ENCODE peak calls at places on chromosomes 5 and 9, in six cellular contexts. I, W, P, S, J and Z are unnamed samples.

GRCh38 chr9:109150925-109151547 is 16.0 kb downstream of the FRRS1L start:
- DNase-seq in I (no peak), W (no peak), P (no peak), S (no peak), J (no peak), Z (no peak)

GRCh38 chr5:147822686-147823491 is 8.6 kb downstream of the SPINK1 start:
- DNase-seq in I (peak), W (peak), P (peak), S (no peak), J (peak), Z (peak)

GRCh38 chr5:54529565-54529964 is 12.0 kb downstream of the SNX18 start:
- DNase-seq in I (no peak), W (no peak), P (no peak), S (no peak), J (no peak), Z (no peak)

GRCh38 chr5:104431946-104432345 is 869.4 kb upstream of the NUDT12 start:
- DNase-seq in I (no peak), W (no peak), P (no peak), S (no peak), J (no peak), Z (no peak)

GRCh38 chr5:7325975-7326911 is 69.7 kb upstream of the ADCY2 start:
- DNase-seq in I (no peak), W (peak), P (peak), S (peak), J (no peak), Z (no peak)

GRCh38 chr9:36102742-36103495 is 33.6 kb upstream of the GLIPR2 start:
- DNase-seq in I (peak), W (peak), P (peak), S (peak), J (peak), Z (peak)

GRCh38 chr5:75368391-75368790 is 31.4 kb downstream of the HMGCR start:
- DNase-seq in I (no peak), W (peak), P (peak), S (no peak), J (no peak), Z (peak)

GRCh38 chr9:137666950-137667670 is 48.3 kb downstream of the EHMT1 start:
- DNase-seq in I (no peak), W (no peak), P (no peak), S (no peak), J (no peak), Z (no peak)

GRCh38 chr5:179234563-179235135 is 110.6 kb downstream of the ADAMTS2 start:
- DNase-seq in I (no peak), W (no peak), P (no peak), S (no peak), J (no peak), Z (no peak)

GRCh38 chr9:73081979-73082657 is 69.5 kb upstream of the ANXA1 start:
- DNase-seq in I (no peak), W (peak), P (peak), S (no peak), J (no peak), Z (peak)

GRCh38 chr5:134139891-134140469 is 25.5 kb downstream of the TCF7 start:
- DNase-seq in I (no peak), W (no peak), P (no peak), S (no peak), J (peak), Z (no peak)

GRCh38 chr9:126513159-126514036 is 100.3 kb upstream of the LMX1B start:
- DNase-seq in I (no peak), W (no peak), P (no peak), S (no peak), J (no peak), Z (no peak)

GRCh38 chr5:116579139-116579538 is 4.5 kb upstream of the SEMA6A start:
- DNase-seq in I (no peak), W (no peak), P (no peak), S (no peak), J (no peak), Z (no peak)

GRCh38 chr5:103445426-103446035 is 117.1 kb downstream of the NUDT12 start:
- DNase-seq in I (no peak), W (no peak), P (no peak), S (no peak), J (no peak), Z (no peak)

GRCh38 chr9:14812806-14813205 is 90.3 kb upstream of the CER1 start:
- DNase-seq in I (no peak), W (no peak), P (no peak), S (no peak), J (no peak), Z (no peak)

GRCh38 chr5:56176155-56176798 is 56.9 kb downstream of the ANKRD55 start:
- DNase-seq in I (no peak), W (peak), P (peak), S (peak), J (no peak), Z (peak)

GRCh38 chr9:121483049-121483448 is 16.6 kb downstream of the GGTA1 start:
- DNase-seq in I (no peak), W (peak), P (no peak), S (no peak), J (no peak), Z (no peak)

GRCh38 chr5:171092194-171092593 is 216.9 kb upstream of the TLX3 start:
- DNase-seq in I (no peak), W (peak), P (peak), S (no peak), J (no peak), Z (peak)

GRCh38 chr9:37787059-37787458 is 2.2 kb upstream of the EXOSC3 start:
- DNase-seq in I (no peak), W (no peak), P (no peak), S (no peak), J (no peak), Z (no peak)

GRCh38 chr9:72930828-72931227 is 22.0 kb downstream of the ALDH1A1 start:
- DNase-seq in I (no peak), W (no peak), P (no peak), S (no peak), J (no peak), Z (no peak)

GRCh38 chr5:122151640-122152039 is 22.3 kb downstream of the ZNF474 start:
- DNase-seq in I (no peak), W (peak), P (no peak), S (no peak), J (peak), Z (peak)

GRCh38 chr9:135745189-135745588 is 43.2 kb downstream of the KCNT1 start:
- DNase-seq in I (no peak), W (no peak), P (no peak), S (no peak), J (no peak), Z (no peak)

GRCh38 chr9:105064248-105065118 is 136.5 kb upstream of the ABCA1 start:
- DNase-seq in I (peak), W (peak), P (peak), S (peak), J (peak), Z (peak)

GRCh38 chr5:78187172-78187571 is 107.3 kb downstream of the AP3B1 start:
- DNase-seq in I (no peak), W (no peak), P (no peak), S (no peak), J (no peak), Z (no peak)

GRCh38 chr5:172678902-172679301 is 37.8 kb downstream of the NEURL1B start:
- DNase-seq in I (no peak), W (no peak), P (no peak), S (peak), J (peak), Z (peak)

GRCh38 chr5:128154943-128155342 is 71.4 kb downstream of the SLC12A2 start:
- DNase-seq in I (no peak), W (peak), P (peak), S (no peak), J (no peak), Z (peak)

GRCh38 chr5:37896159-37896558 is 56.3 kb upstream of the GDNF start:
- DNase-seq in I (no peak), W (no peak), P (no peak), S (no peak), J (no peak), Z (no peak)

GRCh38 chr5:157358871-157359270 is 92.9 kb downstream of the CYFIP2 start:
- DNase-seq in I (no peak), W (no peak), P (no peak), S (no peak), J (no peak), Z (no peak)

GRCh38 chr5:174731214-174732039 is 7.0 kb downstream of the MSX2 start:
- DNase-seq in I (no peak), W (no peak), P (no peak), S (no peak), J (no peak), Z (no peak)

GRCh38 chr9:121607434-121608248 is 43.8 kb upstream of the DAB2IP start:
- DNase-seq in I (no peak), W (peak), P (no peak), S (peak), J (no peak), Z (peak)

GRCh38 chr5:61967681-61968080 is 338.3 kb upstream of the KIF2A start:
- DNase-seq in I (no peak), W (no peak), P (no peak), S (no peak), J (no peak), Z (no peak)

GRCh38 chr5:179623906-179624741 is 653 bp upstream of the HNRNPH1 start:
- DNase-seq in I (peak), W (peak), P (peak), S (no peak), J (no peak), Z (peak)

GRCh38 chr9:93665566-93666278 is 89.3 kb downstream of the PHF2 start:
- DNase-seq in I (no peak), W (no peak), P (no peak), S (no peak), J (no peak), Z (no peak)

GRCh38 chr9:19554518-19554917 is 145.7 kb downstream of the ACER2 start:
- DNase-seq in I (no peak), W (no peak), P (no peak), S (no peak), J (no peak), Z (no peak)

GRCh38 chr9:87675906-87676515 is 49.9 kb upstream of the CTSL start:
- DNase-seq in I (no peak), W (no peak), P (no peak), S (no peak), J (peak), Z (no peak)

GRCh38 chr5:153719324-153719723 is 228.9 kb downstream of the GRIA1 start:
- DNase-seq in I (no peak), W (no peak), P (no peak), S (no peak), J (no peak), Z (no peak)

GRCh38 chr5:122182491-122182921 is 53.2 kb downstream of the ZNF474 start:
- DNase-seq in I (no peak), W (peak), P (peak), S (peak), J (peak), Z (peak)

GRCh38 chr5:106768392-106768791 is 902.3 kb downstream of the EFNA5 start:
- DNase-seq in I (no peak), W (no peak), P (no peak), S (no peak), J (no peak), Z (no peak)

GRCh38 chr9:14362175-14362574 is 48.2 kb upstream of the NFIB start:
- DNase-seq in I (no peak), W (peak), P (peak), S (no peak), J (no peak), Z (peak)

GRCh38 chr5:17190799-17191391 is 26.5 kb upstream of the BASP1 start:
- DNase-seq in I (no peak), W (no peak), P (no peak), S (no peak), J (no peak), Z (no peak)
- TF ChIP-seq CTCF in I (no peak), W (no peak), P (no peak), S (no peak), J (no peak), Z (no peak)

GRCh38 chr9:16866542-16866941 is 3.9 kb downstream of the BNC2 start:
- DNase-seq in I (no peak), W (peak), P (no peak), S (no peak), J (no peak), Z (peak)
- H3K4me3 ChIP-seq in I (no peak), W (peak), P (no peak), S (peak), J (no peak), Z (no peak)

DNA sequence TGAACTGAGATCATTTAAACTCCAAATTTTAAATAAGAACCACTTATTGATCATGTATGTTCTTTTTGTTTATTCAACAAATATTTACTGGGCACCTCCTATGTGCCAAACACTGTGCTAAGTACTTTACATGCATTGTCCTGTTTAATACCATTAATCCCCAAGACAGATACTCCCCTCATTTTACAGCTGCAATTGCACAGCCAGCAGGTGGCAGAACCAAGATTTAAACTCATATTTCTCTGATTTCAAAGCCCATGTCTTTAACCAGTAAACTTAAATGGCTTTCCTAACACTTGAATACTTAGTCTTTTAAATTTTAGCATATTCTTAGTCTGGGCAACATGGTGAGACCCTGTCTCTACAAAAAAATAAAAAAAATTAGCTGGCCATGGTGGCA is 43.4 kb upstream of the KIAA1958 start:
- DNase-seq in I (peak), W (peak), P (no peak), S (no peak), J (peak), Z (peak)
- TF ChIP-seq CTCF in I (no peak), W (peak), P (peak), S (peak), J (peak), Z (peak)

DNA sequence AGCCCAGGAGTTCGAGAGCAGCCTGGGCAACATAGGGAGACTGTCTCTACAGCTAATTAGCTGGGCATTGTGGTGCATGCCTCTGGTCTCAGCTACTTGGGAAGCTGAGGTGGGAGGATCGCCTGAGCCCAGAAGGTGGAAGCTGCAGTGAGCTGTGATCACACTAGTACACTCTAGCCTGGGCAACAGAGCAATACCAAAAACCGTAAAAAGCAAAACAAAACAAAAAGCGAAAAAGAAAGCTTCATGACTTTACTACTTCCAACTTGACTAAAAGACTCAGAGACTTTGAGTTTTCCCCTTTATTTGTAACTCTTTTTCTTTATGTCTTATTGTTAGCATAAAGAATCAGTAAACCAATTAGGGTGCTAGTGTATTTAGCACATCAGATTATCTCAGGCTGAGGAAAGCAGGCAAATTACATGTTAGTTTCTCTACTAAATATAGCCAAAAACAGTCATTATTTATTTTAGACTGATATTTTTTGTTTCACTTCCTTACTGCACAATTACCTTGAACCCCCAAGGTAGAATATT is 5.4 kb downstream of the RAD17 start:
- DNase-seq in I (no peak), W (no peak), P (no peak), S (no peak), J (no peak), Z (no peak)
- H3K4me3 ChIP-seq in I (no peak), W (no peak), P (no peak), S (no peak), J (no peak), Z (no peak)

GRCh38 chr5:159104058-159104651 is 4.4 kb upstream of the EBF1 start:
- DNase-seq in I (no peak), W (peak), P (peak), S (no peak), J (no peak), Z (peak)
- TF ChIP-seq CTCF in I (no peak), W (peak), P (peak), S (peak), J (no peak), Z (peak)

DNA sequence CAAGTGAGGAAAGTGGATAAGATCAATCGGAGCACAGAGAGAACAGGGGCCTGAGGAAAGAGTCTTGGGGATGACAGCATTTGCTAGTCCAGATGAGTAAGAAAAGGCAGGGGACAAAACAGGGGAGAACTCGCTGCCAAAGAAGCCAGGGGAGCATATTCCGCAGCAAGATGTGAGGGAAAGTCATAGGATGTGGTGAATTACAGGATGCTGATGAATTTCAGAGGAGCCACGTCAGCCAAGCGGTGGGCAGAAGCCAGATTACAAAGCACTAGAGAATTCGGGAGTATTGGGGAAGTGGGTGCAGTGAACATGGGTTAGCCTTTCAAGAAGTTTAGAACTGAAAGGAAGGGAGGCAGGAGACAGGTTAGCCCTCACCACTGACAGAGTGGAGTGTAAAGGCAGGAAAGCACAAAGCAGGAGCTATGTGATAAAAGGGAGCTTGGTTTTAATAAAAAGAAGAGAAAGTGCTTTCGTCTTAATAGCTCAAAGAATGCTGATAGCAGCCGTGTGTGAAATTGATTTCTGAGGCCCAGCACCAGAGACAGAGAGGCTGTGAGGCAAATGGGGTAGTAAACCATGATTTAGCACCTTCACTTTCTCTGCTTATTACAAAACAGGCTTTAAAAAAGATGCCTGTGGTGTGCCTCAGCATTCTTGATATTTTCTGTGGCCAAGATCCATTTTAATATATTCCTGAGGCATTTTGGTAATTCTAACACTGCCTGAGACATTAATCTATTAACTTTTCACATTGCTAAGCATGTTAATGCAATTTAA is 16.8 kb downstream of the ADAMTSL1 start:
- DNase-seq in I (no peak), W (peak), P (peak), S (peak), J (no peak), Z (peak)
- H3K4me3 ChIP-seq in I (no peak), W (peak), P (peak), S (no peak), J (no peak), Z (peak)

GRCh38 chr5:132103969-132104391 is 30.4 kb downstream of the CSF2 start:
- DNase-seq in I (no peak), W (peak), P (no peak), S (no peak), J (no peak), Z (peak)
- TF ChIP-seq CTCF in I (no peak), W (no peak), P (no peak), S (no peak), J (no peak), Z (no peak)

GRCh38 chr9:4225291-4226119 is 74.4 kb downstream of the GLIS3 start:
- DNase-seq in I (peak), W (peak), P (peak), S (no peak), J (no peak), Z (peak)
- H3K4me3 ChIP-seq in I (no peak), W (no peak), P (no peak), S (no peak), J (no peak), Z (no peak)

DNA sequence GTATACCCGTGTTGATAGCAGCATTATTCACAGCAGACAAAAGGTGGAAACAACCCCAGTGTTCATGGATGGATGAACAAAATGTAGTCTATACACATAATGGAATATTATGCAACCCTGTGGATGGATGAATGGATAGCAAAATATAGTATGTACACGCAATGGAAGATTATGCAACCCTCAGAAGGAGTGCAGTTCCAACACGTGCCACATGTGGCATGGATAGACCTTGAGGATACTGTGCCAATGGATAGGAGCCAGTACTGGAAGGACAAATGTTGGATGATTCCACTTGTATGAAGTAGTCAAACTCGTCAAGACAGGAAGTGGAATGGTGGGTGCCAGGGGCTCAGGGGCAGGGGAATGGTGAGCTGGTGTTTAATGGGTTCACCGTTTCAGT is 44.9 kb downstream of the PLEKHG4B start:
- DNase-seq in I (no peak), W (no peak), P (no peak), S (no peak), J (no peak), Z (no peak)
- TF ChIP-seq CTCF in I (no peak), W (peak), P (no peak), S (no peak), J (no peak), Z (no peak)

GRCh38 chr9:71608825-71609452 is 159.4 kb downstream of the CEMIP2 start:
- DNase-seq in I (no peak), W (no peak), P (no peak), S (no peak), J (no peak), Z (peak)

GRCh38 chr9:71604197-71605063 is 163.9 kb downstream of the CEMIP2 start:
- DNase-seq in I (peak), W (peak), P (peak), S (peak), J (peak), Z (peak)

GRCh38 chr9:71607571-71607970 is 160.7 kb downstream of the CEMIP2 start:
- DNase-seq in I (no peak), W (peak), P (no peak), S (peak), J (peak), Z (peak)

GRCh38 chr9:71609453-71609840 is 158.9 kb downstream of the CEMIP2 start:
- DNase-seq in I (no peak), W (no peak), P (no peak), S (no peak), J (no peak), Z (peak)

GRCh38 chr9:71608021-71608420 is 160.3 kb downstream of the CEMIP2 start:
- DNase-seq in I (no peak), W (no peak), P (no peak), S (no peak), J (no peak), Z (no peak)
- H3K4me3 ChIP-seq in I (no peak), W (no peak), P (no peak), S (no peak), J (no peak), Z (no peak)